ENCODE peak calls at places on chromosomes 6 and 20, in eight cellular contexts. O is cardiac muscle cell, S is ovary, U is prostate gland, Y is MM.1S, I is breast epithelium, H is tibial artery, B is adrenal gland. R is an unnamed sample. For H3K36me3, the result is how much of the 10 kb centered on the place peaks cover.

GRCh38 chr6:156662025-156662445 is 115.1 kb upstream of the ARID1B start:
- DNase-seq in S (no peak), Y (no peak), B (no peak), O (no peak), H (no peak), I (no peak), U (no peak), R (no peak)

GRCh38 chr6:135568366-135568765 is 70.8 kb upstream of the AHI1 start:
- DNase-seq in Y (peak), B (peak), O (peak), H (no peak), I (no peak), S (peak), U (peak), R (peak)

GRCh38 chr20:63288581-63289251 is 4.3 kb upstream of the COL20A1 start:
- DNase-seq in H (no peak), I (no peak), O (no peak), B (no peak), Y (no peak), S (no peak), U (no peak), R (no peak)

GRCh38 chr6:151071295-151071694 is 168.5 kb upstream of the AKAP12 start:
- DNase-seq in O (peak), I (no peak), B (peak), Y (no peak), U (no peak), S (peak), H (peak), R (no peak)

GRCh38 chr6:28648035-28648877 is 122.6 kb downstream of the GPX5 start:
- DNase-seq in B (peak), I (no peak), O (peak), S (peak), H (no peak), Y (peak), U (peak), R (peak)

GRCh38 chr6:85669735-85670194 is 27.1 kb upstream of the SYNCRIP start:
- DNase-seq in I (no peak), Y (peak), U (no peak), H (no peak), S (no peak), B (no peak), O (peak), R (no peak)

GRCh38 chr20:25543068-25543467 is 42.3 kb downstream of the NINL start:
- DNase-seq in H (no peak), Y (no peak), S (no peak), B (peak), O (peak), U (no peak), I (no peak), R (peak)

GRCh38 chr6:63636516-63636968 is 940 bp downstream of the PHF3 start:
- DNase-seq in Y (peak), H (peak), B (peak), U (peak), O (peak), I (no peak), S (peak), R (peak)

GRCh38 chr6:64672651-64673050 is 1034.4 kb downstream of the EYS start:
- DNase-seq in O (peak), Y (no peak), H (no peak), I (no peak), U (no peak), B (no peak), S (no peak), R (no peak)

GRCh38 chr6:105780146-105780860 is 305.8 kb upstream of the PRDM1 start:
- DNase-seq in S (no peak), U (no peak), O (no peak), H (no peak), Y (peak), I (no peak), B (no peak), R (no peak)

GRCh38 chr6:18260448-18261106 is 3.8 kb downstream of the DEK start:
- DNase-seq in U (no peak), S (no peak), I (no peak), B (peak), O (peak), H (no peak), Y (peak), R (no peak)

GRCh38 chr6:7058250-7058923 is 49.4 kb upstream of the RREB1 start:
- DNase-seq in H (no peak), B (peak), S (no peak), Y (no peak), I (no peak), U (peak), O (peak), R (peak)

GRCh38 chr6:136989591-136990578 is 54.9 kb downstream of the IL20RA start:
- DNase-seq in U (no peak), S (peak), O (no peak), H (no peak), B (no peak), I (no peak), Y (no peak), R (no peak)

GRCh38 chr20:20092852-20093251 is 40.5 kb downstream of the CFAP61 start:
- DNase-seq in S (no peak), U (no peak), Y (no peak), H (no peak), B (no peak), I (no peak), O (no peak), R (no peak)

GRCh38 chr6:63839485-63839884 is 203.9 kb downstream of the PHF3 start:
- DNase-seq in I (no peak), O (peak), H (no peak), U (no peak), S (no peak), B (no peak), Y (no peak), R (no peak)

GRCh38 chr20:13659288-13659687 is 20.6 kb upstream of the TASP1 start:
- DNase-seq in B (no peak), H (no peak), I (no peak), U (no peak), Y (no peak), S (no peak), O (no peak), R (no peak)

GRCh38 chr6:125781307-125781868 is 9.4 kb upstream of the NCOA7 start:
- DNase-seq in U (no peak), H (no peak), Y (peak), O (peak), S (no peak), B (no peak), I (no peak), R (peak)

GRCh38 chr20:61874421-61875068 is 191.1 kb downstream of the TAF4 start:
- DNase-seq in O (no peak), Y (no peak), S (no peak), H (no peak), U (peak), B (no peak), I (peak), R (peak)

GRCh38 chr6:29834564-29835436 is 7.2 kb downstream of the HLA-G start:
- DNase-seq in B (peak), H (no peak), Y (no peak), I (no peak), O (peak), S (no peak), U (no peak), R (peak)

GRCh38 chr6:125191916-125192609 is 38.5 kb downstream of the TPD52L1 start:
- DNase-seq in U (peak), H (peak), O (peak), I (peak), Y (peak), S (no peak), B (peak), R (peak)

GRCh38 chr6:152146385-152146784 is 338.9 kb downstream of the ESR1 start:
- DNase-seq in H (no peak), B (no peak), I (no peak), U (no peak), O (peak), Y (no peak), S (no peak), R (no peak)

GRCh38 chr6:149503858-149504257 is 19.0 kb upstream of the ZC3H12D start:
- DNase-seq in I (no peak), H (no peak), O (no peak), B (no peak), S (no peak), U (no peak), Y (no peak), R (no peak)

GRCh38 chr6:33962673-33963072 is 158.9 kb upstream of the MLN start:
- DNase-seq in I (peak), H (peak), B (no peak), S (no peak), U (no peak), Y (no peak), O (no peak), R (no peak)

GRCh38 chr20:19370076-19371075 is 157.9 kb downstream of the SLC24A3 start:
- DNase-seq in B (no peak), U (no peak), I (no peak), S (no peak), Y (no peak), O (no peak), H (no peak), R (peak)

GRCh38 chr6:139768196-139768595 is 393.7 kb upstream of the CITED2 start:
- DNase-seq in I (no peak), S (no peak), H (no peak), O (no peak), U (no peak), B (no peak), Y (no peak), R (no peak)

GRCh38 chr6:146050168-146050567 is 21.3 kb downstream of the GRM1 start:
- DNase-seq in I (no peak), O (no peak), H (no peak), B (no peak), S (no peak), Y (no peak), U (no peak), R (no peak)

GRCh38 chr6:54010340-54011276 is 100.6 kb upstream of the MLIP start:
- DNase-seq in H (no peak), Y (peak), I (no peak), S (no peak), B (peak), U (no peak), O (peak), R (no peak)

GRCh38 chr20:23019403-23019802 is 15.7 kb upstream of the SSTR4 start:
- DNase-seq in H (no peak), S (no peak), Y (no peak), I (no peak), U (no peak), B (no peak), O (no peak), R (no peak)

GRCh38 chr20:32501709-32502108 is 83.4 kb downstream of the NOL4L start:
- DNase-seq in I (no peak), S (no peak), B (no peak), O (peak), Y (no peak), U (no peak), H (no peak), R (no peak)

GRCh38 chr6:33279971-33280511 is 3.1 kb downstream of the B3GALT4 start:
- DNase-seq in Y (no peak), H (no peak), U (no peak), S (no peak), B (no peak), I (no peak), O (peak), R (peak)

GRCh38 chr20:31840906-31841816 is 4.2 kb downstream of the FOXS1 start:
- DNase-seq in U (no peak), H (no peak), B (no peak), I (no peak), S (no peak), O (peak), Y (no peak), R (no peak)

GRCh38 chr6:27873101-27874030 is 38.8 kb downstream of the OR2B2 start:
- DNase-seq in I (peak), S (no peak), Y (no peak), B (peak), H (no peak), O (peak), U (peak), R (peak)

GRCh38 chr6:28111964-28112363 is 12.4 kb upstream of the ZSCAN16 start:
- DNase-seq in B (no peak), S (no peak), O (no peak), I (no peak), U (no peak), Y (no peak), H (no peak), R (no peak)

GRCh38 chr6:3654436-3654835 is 97.1 kb downstream of the PXDC1 start:
- DNase-seq in S (no peak), Y (no peak), H (no peak), U (no peak), O (no peak), B (no peak), I (no peak), R (no peak)

GRCh38 chr6:51350308-51350904 is 531.7 kb downstream of the TFAP2B start:
- DNase-seq in I (no peak), S (no peak), H (no peak), B (no peak), O (no peak), U (no peak), Y (no peak), R (peak)

GRCh38 chr6:125346143-125346925 is 44.6 kb upstream of the HDDC2 start:
- DNase-seq in H (peak), U (no peak), Y (peak), I (no peak), B (no peak), S (no peak), O (no peak), R (peak)

DNA sequence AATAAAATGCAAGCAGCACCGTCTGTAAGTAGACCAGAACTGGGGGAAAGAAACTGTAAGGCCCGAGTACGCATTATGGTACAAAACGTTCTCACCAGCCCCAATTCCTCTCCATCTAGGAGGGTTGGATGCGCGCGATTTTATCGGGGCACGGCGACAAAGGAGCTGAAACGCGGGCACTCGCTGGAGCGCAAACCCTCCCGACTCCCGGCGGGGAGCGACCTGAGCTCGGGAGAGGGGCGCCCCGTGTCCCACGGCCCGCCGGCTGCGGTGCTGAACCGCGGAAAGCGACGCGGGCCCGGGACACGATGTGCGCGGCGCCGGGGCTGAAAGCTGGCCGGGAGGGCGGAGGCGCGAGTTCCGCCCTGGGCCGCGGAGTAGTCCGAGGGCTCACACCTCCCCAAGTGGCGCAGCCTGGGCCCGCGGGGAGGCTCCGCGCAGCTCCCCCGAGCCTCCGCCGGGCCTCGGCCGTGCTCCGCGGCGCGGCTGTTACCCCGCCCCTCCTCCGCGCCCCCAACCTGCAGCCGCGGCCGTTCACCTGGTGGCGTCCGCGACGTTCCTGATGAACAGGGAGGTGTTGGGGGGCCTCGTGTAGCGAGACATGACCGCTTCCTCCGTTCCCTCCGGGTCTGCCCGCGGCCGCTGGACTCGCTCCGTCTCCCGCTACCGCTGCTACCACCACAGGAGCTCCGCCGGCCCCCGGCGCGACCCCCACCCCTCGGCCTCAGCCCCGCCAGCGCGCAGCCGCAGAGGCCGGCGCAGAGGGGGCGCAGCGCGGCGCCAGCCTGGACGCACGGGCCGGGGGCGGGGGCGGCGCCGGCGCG is at the start of gene SRSF12:
- DNase-seq in S (peak), I (no peak), Y (peak), B (peak), U (peak), H (peak), O (peak), R (peak)
- TF ChIP-seq CTCF in S (no peak), I (no peak), Y (no peak), B (no peak), U (peak), H (no peak), O (no peak), R (no peak)

GRCh38 chr6:166508726-166509125 is 77.8 kb downstream of the RAMACL start:
- DNase-seq in O (no peak), H (peak), Y (no peak), B (no peak), U (no peak), I (no peak), S (no peak), R (no peak)
- H3K36me3 ChIP-seq in O (under half), H (under half), Y (under half), B (under half), U (under half), I (under half), S (under half), R (under half)

GRCh38 chr6:35318200-35318844 is 20.7 kb downstream of the DEF6 start:
- DNase-seq in H (peak), I (no peak), S (peak), U (peak), O (peak), Y (no peak), B (peak), R (peak)
- TF ChIP-seq CTCF in H (no peak), I (no peak), S (no peak), U (peak), O (no peak), Y (no peak), B (no peak), R (peak)

GRCh38 chr20:50133474-50134217 is 19.9 kb downstream of the PEDS1 start:
- DNase-seq in Y (no peak), U (no peak), S (no peak), B (peak), H (no peak), I (no peak), O (no peak), R (no peak)
- H3K36me3 ChIP-seq in Y (under half), U (under half), S (under half), B (under half), H (under half), I (under half), O (under half), R (under half)

GRCh38 chr6:169326067-169326799 is 72.6 kb upstream of the THBS2 start:
- DNase-seq in S (no peak), B (peak), U (no peak), I (no peak), H (no peak), Y (no peak), O (peak), R (peak)
- TF ChIP-seq CTCF in S (no peak), B (peak), U (peak), I (no peak), H (peak), Y (no peak), O (peak), R (peak)

DNA sequence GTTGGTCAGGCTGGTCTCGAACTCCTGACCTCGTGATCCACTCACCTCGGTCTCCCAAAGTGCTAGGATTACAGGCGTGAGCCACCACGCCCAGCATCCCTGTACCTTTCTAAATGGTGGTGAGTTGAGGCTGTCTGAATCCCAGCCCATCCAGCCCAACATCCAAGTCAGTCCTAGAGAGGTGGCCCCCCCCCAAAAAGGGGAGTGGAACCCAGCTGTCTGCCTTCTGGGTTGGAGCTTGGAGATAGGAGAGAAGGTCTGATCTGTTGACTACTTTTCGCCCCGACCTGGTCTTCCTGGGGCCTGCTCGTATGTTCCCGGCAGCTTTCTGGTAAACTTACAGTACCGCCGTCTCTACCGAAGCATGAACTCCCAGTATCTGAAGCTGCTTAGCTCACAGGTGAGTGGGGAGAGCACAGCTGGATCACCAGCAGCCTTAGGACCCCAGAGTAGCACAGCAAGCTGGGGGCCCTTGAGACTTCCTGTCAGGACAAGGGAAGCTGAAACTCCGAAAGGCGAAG is 5.6 kb downstream of the CTSA start:
- DNase-seq in B (no peak), H (no peak), Y (no peak), S (no peak), U (no peak), O (no peak), I (no peak), R (no peak)
- H3K36me3 ChIP-seq in B (under half), H (half or more), Y (under half), S (under half), U (under half), O (half or more), I (under half), R (under half)

DNA sequence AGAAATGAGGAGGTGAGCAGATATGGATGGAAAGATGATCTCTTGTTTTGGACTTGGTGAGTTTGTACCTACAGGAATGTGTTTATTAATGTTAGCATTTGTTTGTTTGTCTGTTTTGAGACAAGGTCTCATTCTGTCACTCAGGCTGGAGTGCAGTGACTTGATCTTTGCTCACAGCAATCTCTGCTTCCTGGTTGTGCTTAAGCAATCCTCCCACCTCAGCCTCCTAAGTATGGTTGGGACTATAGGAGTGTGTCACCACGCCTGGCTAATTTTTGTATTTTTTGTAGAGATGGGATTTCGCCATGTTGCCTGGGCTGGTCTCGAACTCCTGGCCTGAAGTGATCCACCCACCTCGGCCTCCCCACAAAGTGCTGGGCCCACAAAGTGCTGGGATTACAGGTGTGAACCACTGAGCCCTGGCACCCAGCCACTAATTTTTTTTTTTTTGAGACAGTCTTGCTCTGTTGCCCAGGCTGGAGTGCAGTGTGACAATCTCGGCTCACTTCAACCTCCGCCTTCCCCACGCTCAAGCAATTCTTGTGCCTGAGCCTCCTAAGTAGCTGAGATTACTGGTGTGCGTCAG is 7.0 kb downstream of the CASP8AP2 start:
- DNase-seq in H (no peak), U (no peak), Y (no peak), B (no peak), I (no peak), O (no peak), S (no peak), R (no peak)
- TF ChIP-seq CTCF in H (no peak), U (no peak), Y (no peak), B (no peak), I (no peak), O (no peak), S (no peak), R (no peak)

GRCh38 chr20:47266847-47267515 is 89.5 kb downstream of the ZMYND8 start:
- DNase-seq in U (no peak), H (peak), I (no peak), Y (no peak), S (no peak), O (no peak), B (no peak), R (no peak)
- H3K36me3 ChIP-seq in U (under half), H (under half), I (under half), Y (under half), S (under half), O (under half), B (under half), R (under half)

R was measured in A673.